ENCODE peak calls at places on chromosomes 2 and 18, in four cellular contexts. N is GM12878, I is HL-60, U is K562. C is an unnamed sample.

GRCh38 chr18:52312321-52312720 is 27.7 kb upstream of the DCC start:
- DNase-seq in N (no peak), I (no peak), U (no peak), C (no peak)

GRCh38 chr2:179764710-179765109 is 96.7 kb downstream of the ZNF385B start:
- DNase-seq in N (no peak), I (no peak), U (no peak), C (no peak)

GRCh38 chr18:58297198-58297597 is 253.2 kb downstream of the NEDD4L start:
- DNase-seq in N (no peak), I (no peak), U (no peak), C (no peak)

GRCh38 chr2:58140508-58141072 is 94.0 kb downstream of the VRK2 start:
- DNase-seq in N (no peak), I (no peak), U (no peak), C (no peak)

GRCh38 chr2:5111581-5111980 is 580.6 kb upstream of the SOX11 start:
- DNase-seq in N (no peak), I (no peak), U (no peak), C (no peak)

GRCh38 chr2:111139637-111140317 is 19.1 kb downstream of the BCL2L11 start:
- DNase-seq in N (no peak), I (no peak), U (no peak), C (no peak)

GRCh38 chr2:19355931-19356544 is 2.4 kb downstream of the OSR1 start:
- DNase-seq in N (no peak), I (no peak), U (peak), C (no peak)

GRCh38 chr2:210000464-210001324 is 1.7 kb upstream of the RPE start:
- DNase-seq in N (no peak), I (no peak), U (no peak), C (no peak)

GRCh38 chr2:168948621-168949212 is 47.6 kb downstream of the G6PC2 start:
- DNase-seq in N (no peak), I (no peak), U (peak), C (no peak)

GRCh38 chr2:108139521-108139920 is 100.2 kb upstream of the SULT1C3 start:
- DNase-seq in N (no peak), I (no peak), U (no peak), C (no peak)

GRCh38 chr2:6506311-6507258 is 359.1 kb downstream of the CMPK2 start:
- DNase-seq in N (no peak), I (no peak), U (no peak), C (no peak)

GRCh38 chr18:10526211-10526949 is 553 bp downstream of the NAPG start:
- DNase-seq in N (no peak), I (peak), U (peak), C (peak)

GRCh38 chr2:240833724-240834285 is 13.8 kb upstream of the KIF1A start:
- DNase-seq in N (no peak), I (no peak), U (no peak), C (no peak)

GRCh38 chr2:238240761-238241711 is 1.2 kb upstream of the HES6 start:
- DNase-seq in N (no peak), I (no peak), U (peak), C (no peak)

GRCh38 chr2:162073776-162074578 is at the start of gene DPP4:
- DNase-seq in N (no peak), I (no peak), U (no peak), C (peak)

GRCh38 chr2:61950571-61951315 is 45.3 kb downstream of the COMMD1 start:
- DNase-seq in N (no peak), I (no peak), U (no peak), C (no peak)

GRCh38 chr2:165227571-165227970 is 11.6 kb upstream of the SCN2A start:
- DNase-seq in N (no peak), I (no peak), U (no peak), C (no peak)

GRCh38 chr2:191318037-191318728 is 73.0 kb downstream of the MYO1B start:
- DNase-seq in N (no peak), I (no peak), U (no peak), C (no peak)

GRCh38 chr2:33426666-33427231 is 49.7 kb upstream of the RASGRP3 start:
- DNase-seq in N (no peak), I (no peak), U (no peak), C (no peak)

GRCh38 chr2:96108578-96109561 is 7.5 kb downstream of the ADRA2B start:
- DNase-seq in N (no peak), I (no peak), U (no peak), C (no peak)

GRCh38 chr2:241841181-241842066 is 17.3 kb downstream of the PDCD1 start:
- DNase-seq in N (no peak), I (no peak), U (no peak), C (no peak)

GRCh38 chr2:226782092-226782713 is 17.4 kb downstream of the IRS1 start:
- DNase-seq in N (no peak), I (no peak), U (no peak), C (no peak)

GRCh38 chr2:102094917-102095316 is 47.6 kb upstream of the IL1R1 start:
- DNase-seq in N (no peak), I (peak), U (no peak), C (no peak)

GRCh38 chr2:207143474-207144190 is 22.1 kb downstream of the KLF7 start:
- DNase-seq in N (no peak), I (peak), U (no peak), C (no peak)

GRCh38 chr2:75515584-75516368 is 45.0 kb downstream of the EVA1A start:
- DNase-seq in N (no peak), I (no peak), U (no peak), C (no peak)

GRCh38 chr2:75517562-75518230 is 43.0 kb downstream of the EVA1A start:
- DNase-seq in N (no peak), I (no peak), U (no peak), C (no peak)

GRCh38 chr2:75516378-75517122 is 44.2 kb downstream of the EVA1A start:
- DNase-seq in N (peak), I (no peak), U (no peak), C (no peak)

GRCh38 chr2:75512455-75513212 is 48.1 kb downstream of the EVA1A start:
- DNase-seq in N (no peak), I (no peak), U (no peak), C (no peak)

GRCh38 chr2:75513616-75514170 is 47.0 kb downstream of the EVA1A start:
- DNase-seq in N (no peak), I (no peak), U (no peak), C (no peak)
- TF ChIP-seq SPI1 in N (no peak), I (no peak), U (no peak), C (no peak)

GRCh38 chr18:79512461-79513380 is 117.0 kb downstream of the NFATC1 start:
- DNase-seq in N (no peak), I (no peak), U (no peak), C (no peak)
- TF ChIP-seq SPI1 in N (no peak), I (no peak), U (no peak), C (no peak)

DNA sequence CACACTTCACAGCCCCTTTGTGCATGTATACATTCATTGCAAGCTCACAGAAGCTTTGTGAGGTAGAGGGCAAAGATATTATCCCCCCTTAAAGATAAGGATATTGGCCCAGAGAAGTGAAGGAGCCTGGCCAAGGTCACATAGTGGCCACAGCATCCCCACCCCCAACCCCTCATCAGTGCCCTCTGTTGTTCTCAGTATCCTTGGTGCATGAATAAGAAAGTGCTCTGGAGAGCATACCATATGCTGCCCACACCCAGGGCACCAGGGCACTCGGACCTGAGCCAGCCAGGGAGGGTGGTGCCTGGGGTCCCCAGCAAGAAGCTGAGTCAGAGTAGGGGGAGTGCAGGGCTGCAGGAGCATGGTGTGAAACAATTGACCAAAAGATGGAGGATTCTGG is 3.3 kb downstream of the DYSF start:
- DNase-seq in N (no peak), I (no peak), U (no peak), C (no peak)
- TF ChIP-seq SPI1 in N (no peak), I (no peak), U (no peak), C (no peak)

GRCh38 chr2:236688157-236688556 is 118.5 kb downstream of the ACKR3 start:
- DNase-seq in N (no peak), I (no peak), U (no peak), C (no peak)

GRCh38 chr2:236689393-236689700 is 119.7 kb downstream of the ACKR3 start:
- DNase-seq in N (no peak), I (no peak), U (no peak), C (no peak)

GRCh38 chr2:236688563-236689392 is 119.2 kb downstream of the ACKR3 start:
- DNase-seq in N (no peak), I (no peak), U (no peak), C (no peak)

GRCh38 chr2:236685979-236686520 is 116.4 kb downstream of the ACKR3 start:
- DNase-seq in N (no peak), I (no peak), U (no peak), C (no peak)

DNA sequence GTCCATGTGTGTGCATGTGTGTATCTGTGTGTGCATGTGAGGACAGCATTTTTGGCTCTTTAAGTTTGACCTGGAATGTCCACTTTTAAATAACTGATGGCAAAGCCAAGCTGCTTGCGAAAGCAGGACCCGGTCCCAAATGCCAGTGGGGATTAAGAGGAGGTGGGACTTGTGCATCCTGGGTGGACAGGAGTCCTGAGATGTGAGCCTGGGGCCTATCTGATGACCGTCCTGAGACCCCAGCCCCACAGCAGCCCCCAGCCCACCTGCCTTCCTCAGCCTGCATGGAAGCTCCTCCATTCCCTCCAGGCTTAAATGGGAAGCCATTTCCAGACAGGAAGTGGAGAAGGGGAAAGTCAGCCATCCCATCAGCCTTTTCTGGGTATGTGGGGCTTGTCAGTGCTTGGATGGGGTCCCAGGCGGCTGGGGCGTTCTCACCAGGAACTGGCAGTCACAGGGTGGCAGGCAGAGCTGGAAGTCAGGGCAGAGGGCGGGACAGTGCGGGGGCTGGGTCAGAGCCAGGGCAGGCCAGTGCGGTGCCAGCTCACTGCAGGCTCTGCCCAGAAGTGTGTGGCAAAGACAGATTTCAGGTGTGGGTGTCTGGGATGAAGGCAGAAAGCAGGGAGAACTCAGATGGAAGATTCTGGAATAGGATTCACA is 117.8 kb downstream of the ACKR3 start:
- DNase-seq in N (no peak), I (no peak), U (no peak), C (no peak)
- TF ChIP-seq SPI1 in N (no peak), I (no peak), U (no peak), C (no peak)

DNA sequence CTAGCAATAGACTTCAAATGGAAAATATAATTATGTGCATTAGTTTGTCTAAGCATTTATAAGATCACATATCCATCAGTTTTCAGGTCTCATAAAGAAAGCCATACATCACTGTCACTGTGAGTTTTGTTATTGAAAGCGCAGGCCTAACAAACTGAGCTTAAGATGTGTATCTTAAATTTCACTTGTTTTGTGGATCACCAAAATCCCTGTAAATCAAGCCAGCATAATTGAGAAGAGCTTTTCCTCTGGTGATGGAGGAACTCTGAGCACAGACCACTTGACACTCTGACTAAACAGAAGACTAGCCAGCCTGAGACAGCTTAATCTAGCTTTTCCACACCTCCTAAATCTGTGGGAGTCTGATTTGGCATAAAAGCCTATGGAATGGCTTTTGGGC is 1312.1 kb upstream of the ACVR2A start:
- DNase-seq in N (no peak), I (no peak), U (no peak), C (no peak)
- TF ChIP-seq SPI1 in N (no peak), I (no peak), U (no peak), C (no peak)

GRCh38 chr2:220051716-220052115 is 424.3 kb downstream of the SLC4A3 start:
- DNase-seq in N (no peak), I (no peak), U (no peak), C (no peak)
- TF ChIP-seq SPI1 in N (no peak), I (no peak), U (no peak), C (no peak)

GRCh38 chr2:205527801-205528200 is 154.5 kb upstream of the NRP2 start:
- DNase-seq in N (no peak), I (no peak), U (no peak), C (no peak)
- TF ChIP-seq SPI1 in N (no peak), I (no peak), U (no peak), C (no peak)

DNA sequence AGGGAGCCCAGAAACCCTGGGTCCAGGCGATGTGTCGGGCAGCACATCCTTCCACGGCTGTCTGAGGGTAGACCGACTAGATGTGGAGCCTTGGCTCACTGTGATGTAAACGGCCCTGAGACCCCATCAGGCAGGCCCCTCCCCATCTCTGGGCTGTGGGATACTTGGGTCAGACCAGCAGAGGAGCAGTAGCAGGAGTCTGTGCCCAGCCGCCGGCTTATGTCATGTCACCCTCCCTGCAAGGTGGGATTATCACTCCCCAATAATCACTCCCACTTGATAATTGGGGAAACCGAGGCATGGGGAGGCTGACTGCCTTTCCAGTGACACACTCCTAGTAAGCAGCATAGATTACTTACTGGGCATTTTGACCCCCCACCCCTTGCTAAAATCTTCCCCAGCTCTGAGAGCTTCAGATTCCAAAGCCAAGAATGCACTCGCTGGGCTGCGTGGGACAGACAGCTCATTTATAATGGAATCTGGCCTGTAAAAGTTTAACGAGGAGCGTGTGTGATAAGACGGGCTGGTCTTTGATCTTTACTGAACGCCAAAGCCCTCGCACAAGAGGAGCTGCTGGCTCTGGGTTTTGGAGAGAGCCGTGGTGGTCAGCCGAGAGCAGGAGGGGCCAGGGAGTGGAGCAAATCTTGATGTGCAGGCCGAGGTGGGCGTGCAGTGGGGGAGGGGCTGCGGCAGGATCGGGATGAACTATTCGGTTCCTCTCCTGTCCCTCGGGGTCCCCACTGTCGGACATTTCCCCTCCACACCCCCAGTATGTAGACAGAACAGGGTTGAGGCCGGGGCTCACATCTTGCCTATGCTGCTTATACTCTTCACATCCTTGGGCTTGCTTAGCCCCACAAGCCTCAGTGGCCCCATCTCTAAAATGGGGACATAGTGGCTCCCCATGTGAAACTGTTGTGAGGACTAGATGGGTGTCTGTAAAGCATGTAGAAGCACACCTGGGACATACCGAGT is 200.0 kb downstream of the GLI2 start:
- DNase-seq in N (no peak), I (no peak), U (no peak), C (no peak)
- TF ChIP-seq SPI1 in N (no peak), I (no peak), U (no peak), C (no peak)

GRCh38 chr2:236977999-236978398 is 107.7 kb upstream of the COPS8 start:
- DNase-seq in N (no peak), I (no peak), U (no peak), C (no peak)

GRCh38 chr2:236979664-236980063 is 106.0 kb upstream of the COPS8 start:
- DNase-seq in N (no peak), I (no peak), U (no peak), C (no peak)

GRCh38 chr2:236974752-236975151 is 110.9 kb upstream of the COPS8 start:
- DNase-seq in N (no peak), I (no peak), U (no peak), C (no peak)

GRCh38 chr2:236976271-236977120 is 109.2 kb upstream of the COPS8 start:
- DNase-seq in N (no peak), I (peak), U (no peak), C (no peak)

GRCh38 chr2:236977199-236977883 is 108.3 kb upstream of the COPS8 start:
- DNase-seq in N (no peak), I (no peak), U (no peak), C (no peak)
- TF ChIP-seq SPI1 in N (no peak), I (no peak), U (no peak), C (no peak)

GRCh38 chr2:196176142-196176738 is 4.9 kb upstream of the STK17B start:
- DNase-seq in N (peak), I (no peak), U (no peak), C (no peak)
- TF ChIP-seq SPI1 in N (peak), I (no peak), U (no peak), C (peak)

C was measured in GM12891.